ENCODE peak calls at places on chromosomes 2 and 18, in ten cellular contexts. One of them, this sample, is unnamed.

GRCh38 chr2:21819475-21819874 is 695.7 kb downstream of the TDRD15 start:
- DNase-seq in CD4-positive, CD25-positive, alpha-beta regulatory T cell: no peak
- DNase-seq in nucleus accumbens: no peak
- DNase-seq in mesendoderm: no peak
- DNase-seq in substantia nigra: no peak
- DNase-seq in CMK: no peak
- DNase-seq in SK-N-MC: no peak
- DNase-seq in nephron progenitor cell: no peak
- DNase-seq in uterus: no peak
- DNase-seq in prostate gland: no peak
- DNase-seq in this sample: no peak

GRCh38 chr2:240855670-240856069 is 13.0 kb upstream of the AGXT start:
- DNase-seq in CD4-positive, CD25-positive, alpha-beta regulatory T cell: no peak
- DNase-seq in nucleus accumbens: no peak
- DNase-seq in mesendoderm: no peak
- DNase-seq in substantia nigra: no peak
- DNase-seq in CMK: no peak
- DNase-seq in SK-N-MC: no peak
- DNase-seq in nephron progenitor cell: no peak
- DNase-seq in uterus: no peak
- DNase-seq in prostate gland: no peak
- DNase-seq in this sample: no peak

GRCh38 chr2:62471816-62472215 is 34.2 kb downstream of the TMEM17 start:
- DNase-seq in CD4-positive, CD25-positive, alpha-beta regulatory T cell: no peak
- DNase-seq in nucleus accumbens: peak
- DNase-seq in mesendoderm: no peak
- DNase-seq in substantia nigra: no peak
- DNase-seq in CMK: no peak
- DNase-seq in SK-N-MC: no peak
- DNase-seq in nephron progenitor cell: no peak
- DNase-seq in uterus: peak
- DNase-seq in prostate gland: no peak
- DNase-seq in this sample: no peak

GRCh38 chr18:13381907-13382682 is 163.5 kb downstream of the LDLRAD4 start:
- DNase-seq in CD4-positive, CD25-positive, alpha-beta regulatory T cell: peak
- DNase-seq in nucleus accumbens: no peak
- DNase-seq in mesendoderm: no peak
- DNase-seq in substantia nigra: peak
- DNase-seq in CMK: no peak
- DNase-seq in SK-N-MC: peak
- DNase-seq in nephron progenitor cell: peak
- DNase-seq in uterus: peak
- DNase-seq in prostate gland: peak
- DNase-seq in this sample: peak

GRCh38 chr2:116719841-116720240 is 1094.7 kb upstream of the DDX18 start:
- DNase-seq in CD4-positive, CD25-positive, alpha-beta regulatory T cell: no peak
- DNase-seq in nucleus accumbens: no peak
- DNase-seq in mesendoderm: no peak
- DNase-seq in substantia nigra: no peak
- DNase-seq in CMK: no peak
- DNase-seq in SK-N-MC: no peak
- DNase-seq in nephron progenitor cell: no peak
- DNase-seq in uterus: no peak
- DNase-seq in prostate gland: no peak
- DNase-seq in this sample: no peak

GRCh38 chr2:208010501-208010900 is 14.8 kb downstream of the PLEKHM3 start:
- DNase-seq in CD4-positive, CD25-positive, alpha-beta regulatory T cell: no peak
- DNase-seq in nucleus accumbens: no peak
- DNase-seq in mesendoderm: no peak
- DNase-seq in substantia nigra: no peak
- DNase-seq in CMK: no peak
- DNase-seq in SK-N-MC: no peak
- DNase-seq in nephron progenitor cell: no peak
- DNase-seq in uterus: no peak
- DNase-seq in prostate gland: no peak
- DNase-seq in this sample: no peak

GRCh38 chr2:180604077-180604476 is 376.3 kb upstream of the UBE2E3 start:
- DNase-seq in CD4-positive, CD25-positive, alpha-beta regulatory T cell: no peak
- DNase-seq in nucleus accumbens: no peak
- DNase-seq in mesendoderm: peak
- DNase-seq in substantia nigra: no peak
- DNase-seq in CMK: no peak
- DNase-seq in SK-N-MC: no peak
- DNase-seq in nephron progenitor cell: peak
- DNase-seq in uterus: no peak
- DNase-seq in prostate gland: no peak
- DNase-seq in this sample: no peak

GRCh38 chr2:126750506-126750905 is 94.5 kb downstream of the GYPC start:
- DNase-seq in CD4-positive, CD25-positive, alpha-beta regulatory T cell: no peak
- DNase-seq in nucleus accumbens: no peak
- DNase-seq in mesendoderm: no peak
- DNase-seq in substantia nigra: no peak
- DNase-seq in CMK: no peak
- DNase-seq in SK-N-MC: no peak
- DNase-seq in nephron progenitor cell: no peak
- DNase-seq in uterus: no peak
- DNase-seq in prostate gland: no peak
- DNase-seq in this sample: no peak